ENCODE peak calls at places on chromosomes 2 and 18, in five cellular contexts. C is glutamatergic neuron, M is type B pancreatic cell, W is fibroblast of mammary gland, T is testis. A is an unnamed sample.

GRCh38 chr2:206361407-206362045 is 81.8 kb upstream of the ADAM23 start:
- DNase-seq in C (no peak), M (no peak), W (no peak), T (no peak), A (no peak)

GRCh38 chr18:12076424-12077140 is 17.1 kb upstream of the ANKRD62 start:
- DNase-seq in C (peak), M (no peak), W (peak), T (no peak), A (peak)

GRCh38 chr2:119438128-119438656 is 6.5 kb downstream of the TMEM37 start:
- DNase-seq in C (no peak), M (no peak), W (no peak), T (no peak), A (no peak)

GRCh38 chr18:45566025-45566740 is 49.1 kb upstream of the SLC14A2 start:
- DNase-seq in C (no peak), M (no peak), W (peak), T (peak), A (no peak)

GRCh38 chr2:66686768-66687167 is 251.8 kb downstream of the MEIS1 start:
- DNase-seq in C (no peak), M (no peak), W (peak), T (no peak), A (no peak)

GRCh38 chr18:79914614-79915160 is 36.8 kb downstream of the SLC66A2 start:
- DNase-seq in C (no peak), M (no peak), W (no peak), T (peak), A (no peak)

GRCh38 chr2:227606476-227606875 is 7.8 kb downstream of the SCYGR2 start:
- DNase-seq in C (no peak), M (no peak), W (peak), T (no peak), A (no peak)

GRCh38 chr18:159037-159652 is 788 bp downstream of the USP14 start:
- DNase-seq in C (no peak), M (no peak), W (no peak), T (no peak), A (no peak)

GRCh38 chr2:193584522-193584938 is 1389.8 kb upstream of the TMEFF2 start:
- DNase-seq in C (no peak), M (no peak), W (peak), T (peak), A (peak)

GRCh38 chr2:170929686-170930050 is 615 bp downstream of the GORASP2 start:
- DNase-seq in C (peak), M (peak), W (peak), T (peak), A (peak)

GRCh38 chr18:31722369-31722957 is 38.1 kb upstream of the B4GALT6 start:
- DNase-seq in C (peak), M (peak), W (peak), T (peak), A (peak)

DNA sequence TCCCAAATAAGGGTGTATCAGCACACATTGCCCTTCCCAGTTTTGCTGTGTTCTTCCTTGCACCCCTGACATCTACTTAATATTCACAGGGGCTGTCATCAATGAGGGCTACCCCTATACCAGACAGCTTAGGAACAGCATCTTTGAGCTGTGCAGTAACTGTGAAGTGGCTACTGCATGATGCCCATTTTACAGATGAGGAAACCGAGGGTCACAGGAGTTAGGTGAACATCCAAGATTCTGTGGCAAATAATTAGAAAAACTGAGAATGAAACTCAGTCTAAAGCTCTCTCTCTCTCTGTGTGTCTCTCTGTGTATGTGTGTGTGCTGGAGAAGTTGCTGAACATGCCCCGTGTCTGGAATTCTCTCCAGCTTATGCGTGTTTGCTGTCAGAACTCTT is 430.5 kb upstream of the HS6ST1 start:
- DNase-seq in C (no peak), M (no peak), W (no peak), T (no peak), A (no peak)
- TF ChIP-seq CTCF in C (no peak), M (no peak), W (no peak), T (no peak), A (no peak)

GRCh38 chr2:69464575-69464974 is 27.3 kb upstream of the NFU1 start:
- DNase-seq in C (peak), M (no peak), W (peak), T (peak), A (no peak)
- TF ChIP-seq CTCF in C (no peak), M (no peak), W (no peak), T (no peak), A (no peak)

DNA sequence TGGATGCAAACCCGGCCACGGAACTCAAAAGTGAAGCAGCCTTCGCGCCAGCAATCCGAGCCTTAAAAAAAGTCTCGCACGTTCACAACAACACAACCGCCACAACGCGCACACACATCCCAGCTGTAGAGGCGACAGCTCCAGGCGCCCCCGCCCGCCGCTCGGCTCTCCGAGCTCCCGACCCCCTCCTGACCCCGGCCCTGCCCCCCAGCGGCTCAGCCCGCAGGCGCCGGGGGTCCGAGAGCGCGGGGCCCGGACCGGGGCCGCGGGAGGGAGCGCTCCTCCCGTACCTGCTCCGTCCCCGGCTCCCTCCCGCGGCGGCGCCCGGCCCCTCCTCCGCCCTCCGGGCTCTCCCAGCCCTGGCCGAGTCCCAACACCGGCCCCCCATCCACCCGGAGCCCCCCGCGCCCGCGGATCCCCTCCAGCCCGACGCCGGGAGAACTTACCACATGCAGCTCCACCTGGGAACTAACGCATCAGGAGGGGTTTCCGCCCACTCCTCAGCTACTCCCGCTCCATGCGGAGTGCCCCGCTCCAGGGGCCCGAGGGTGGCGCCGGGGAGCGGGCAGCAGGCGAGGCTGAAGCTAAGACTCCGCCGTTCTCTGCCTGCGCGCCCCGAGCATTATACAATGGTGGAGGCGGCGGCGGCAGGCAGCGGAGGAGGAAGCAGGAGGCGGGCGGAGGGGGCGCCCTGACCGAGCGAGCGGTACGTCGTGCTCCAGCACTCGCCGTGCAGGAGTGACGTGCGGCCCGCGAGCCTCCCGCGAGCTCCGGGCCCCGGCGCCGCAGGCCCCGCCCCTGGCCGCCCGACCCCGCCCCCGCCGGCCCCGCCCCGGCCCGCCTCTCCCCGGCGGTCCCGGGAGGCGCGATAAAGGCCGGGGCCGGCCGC is at the start of gene SERTAD2:
- DNase-seq in C (peak), M (peak), W (peak), T (peak), A (peak)
- TF ChIP-seq CTCF in C (no peak), M (peak), W (no peak), T (no peak), A (peak)

GRCh38 chr2:85243101-85244072 is 84.4 kb downstream of the TGOLN2 start:
- DNase-seq in C (peak), M (no peak), W (peak), T (no peak), A (peak)
- TF ChIP-seq CTCF in C (peak), M (peak), W (peak), T (peak), A (no peak)

A was measured in Calu3.